ENCODE peak calls at places on chromosomes 13 and 19, in five cellular contexts. One of them, this sample, is unnamed.
A peak's percentile ranks its signal among the peaks of the same experiment; 100 is the strongest.

GRCh38 chr13:36323951-36324566 is 22.1 kb downstream of the SPART start:
- DNase-seq in HS-5: no peak
- DNase-seq in EH: peak; percentile 96
- DNase-seq in stimulated activated CD4-positive, alpha-beta T cell treated with anti-CD3 and anti-CD28 coated beads, Interleukin-1b, Interleukin-23, amount 100 ng/mL, for 24 hours: no peak
- DNase-seq in activated gamma-delta T cell treated with anti-CD3 and anti-CD28 coated beads, Interleukin-2, amount 50 U/mL, for 16 hours: no peak
- DNase-seq in this sample: no peak

GRCh38 chr19:927707-928401 is 2.0 kb downstream of the ARID3A start:
- DNase-seq in HS-5: no peak
- DNase-seq in EH: no peak
- DNase-seq in stimulated activated CD4-positive, alpha-beta T cell treated with anti-CD3 and anti-CD28 coated beads, Interleukin-1b, Interleukin-23, amount 100 ng/mL, for 24 hours: no peak
- DNase-seq in activated gamma-delta T cell treated with anti-CD3 and anti-CD28 coated beads, Interleukin-2, amount 50 U/mL, for 16 hours: no peak
- DNase-seq in this sample: no peak

GRCh38 chr13:83286737-83287136 is 595.5 kb downstream of the SLITRK1 start:
- DNase-seq in EH: peak; percentile 63
- DNase-seq in HS-5: no peak
- DNase-seq in stimulated activated CD4-positive, alpha-beta T cell treated with anti-CD3 and anti-CD28 coated beads, Interleukin-1b, Interleukin-23, amount 100 ng/mL, for 24 hours: no peak
- DNase-seq in activated gamma-delta T cell treated with anti-CD3 and anti-CD28 coated beads, Interleukin-2, amount 50 U/mL, for 16 hours: no peak
- DNase-seq in this sample: no peak

GRCh38 chr19:23762884-23763711 is 4.4 kb upstream of the ZNF681 start:
- DNase-seq in activated gamma-delta T cell treated with anti-CD3 and anti-CD28 coated beads, Interleukin-2, amount 50 U/mL, for 16 hours: peak; percentile 77
- DNase-seq in HS-5: peak; percentile 13
- DNase-seq in stimulated activated CD4-positive, alpha-beta T cell treated with anti-CD3 and anti-CD28 coated beads, Interleukin-1b, Interleukin-23, amount 100 ng/mL, for 24 hours: peak; percentile 65
- DNase-seq in EH: peak; percentile 47
- DNase-seq in this sample: peak; percentile 91

GRCh38 chr13:96426160-96426559 is 336.3 kb downstream of the HS6ST3 start:
- DNase-seq in EH: no peak
- DNase-seq in activated gamma-delta T cell treated with anti-CD3 and anti-CD28 coated beads, Interleukin-2, amount 50 U/mL, for 16 hours: no peak
- DNase-seq in HS-5: no peak
- DNase-seq in stimulated activated CD4-positive, alpha-beta T cell treated with anti-CD3 and anti-CD28 coated beads, Interleukin-1b, Interleukin-23, amount 100 ng/mL, for 24 hours: no peak
- DNase-seq in this sample: no peak

GRCh38 chr13:41645313-41645712 is 188.0 kb downstream of the RGCC start:
- DNase-seq in activated gamma-delta T cell treated with anti-CD3 and anti-CD28 coated beads, Interleukin-2, amount 50 U/mL, for 16 hours: no peak
- DNase-seq in EH: peak; percentile 91
- DNase-seq in HS-5: peak; percentile 51
- DNase-seq in stimulated activated CD4-positive, alpha-beta T cell treated with anti-CD3 and anti-CD28 coated beads, Interleukin-1b, Interleukin-23, amount 100 ng/mL, for 24 hours: no peak
- DNase-seq in this sample: peak; percentile 37

GRCh38 chr19:46621191-46622117 is 3.4 kb downstream of the PTGIR start:
- DNase-seq in EH: no peak
- DNase-seq in stimulated activated CD4-positive, alpha-beta T cell treated with anti-CD3 and anti-CD28 coated beads, Interleukin-1b, Interleukin-23, amount 100 ng/mL, for 24 hours: no peak
- DNase-seq in HS-5: no peak
- DNase-seq in activated gamma-delta T cell treated with anti-CD3 and anti-CD28 coated beads, Interleukin-2, amount 50 U/mL, for 16 hours: no peak
- DNase-seq in this sample: no peak

GRCh38 chr13:32838985-32839384 is 177.2 kb upstream of the KL start:
- DNase-seq in activated gamma-delta T cell treated with anti-CD3 and anti-CD28 coated beads, Interleukin-2, amount 50 U/mL, for 16 hours: no peak
- DNase-seq in stimulated activated CD4-positive, alpha-beta T cell treated with anti-CD3 and anti-CD28 coated beads, Interleukin-1b, Interleukin-23, amount 100 ng/mL, for 24 hours: no peak
- DNase-seq in HS-5: no peak
- DNase-seq in EH: peak; percentile 14
- DNase-seq in this sample: peak; percentile 18

GRCh38 chr13:102807699-102808098 is 8.8 kb downstream of the BIVM start:
- DNase-seq in activated gamma-delta T cell treated with anti-CD3 and anti-CD28 coated beads, Interleukin-2, amount 50 U/mL, for 16 hours: no peak
- DNase-seq in EH: no peak
- DNase-seq in HS-5: no peak
- DNase-seq in stimulated activated CD4-positive, alpha-beta T cell treated with anti-CD3 and anti-CD28 coated beads, Interleukin-1b, Interleukin-23, amount 100 ng/mL, for 24 hours: no peak
- DNase-seq in this sample: no peak

This sample was measured in breast epithelium.